ENCODE peak calls at places on chromosomes 3 and 15, in eight cellular contexts. Z, H, F, Y, P, D, M and O are unnamed samples.

GRCh38 chr3:114362815-114363214 is 69.0 kb downstream of the TIGIT start:
- DNase-seq in P (no peak), D (no peak), F (no peak), H (no peak), Y (peak), M (peak), Z (no peak), O (peak)

GRCh38 chr3:12620729-12621128 is 43.2 kb downstream of the RAF1 start:
- DNase-seq in H (no peak), F (no peak), P (no peak), D (no peak), Y (no peak), M (no peak), Z (no peak), O (no peak)

GRCh38 chr3:48403533-48404439 is 26.1 kb downstream of the PLXNB1 start:
- DNase-seq in Z (no peak), Y (no peak), F (peak), D (peak), H (no peak), P (no peak), M (no peak), O (no peak)

GRCh38 chr3:169146866-169147245 is 516.7 kb downstream of the MECOM start:
- DNase-seq in D (no peak), Z (peak), H (no peak), M (no peak), P (no peak), Y (no peak), F (no peak), O (no peak)

GRCh38 chr3:106249159-106249558 is 380.3 kb upstream of the CBLB start:
- DNase-seq in Z (no peak), D (peak), M (no peak), F (no peak), Y (peak), P (no peak), H (no peak), O (no peak)

GRCh38 chr15:82999905-83000671 is 11.4 kb downstream of the C15orf40 start:
- DNase-seq in Z (no peak), F (no peak), P (no peak), M (peak), H (peak), D (peak), Y (peak), O (peak)

GRCh38 chr15:68650901-68651709 is 72.3 kb downstream of the CORO2B start:
- DNase-seq in F (peak), Z (peak), H (peak), Y (no peak), M (no peak), D (no peak), P (peak), O (no peak)

GRCh38 chr3:100697723-100698285 is 11.5 kb upstream of the TFG start:
- DNase-seq in F (no peak), Z (no peak), Y (no peak), D (no peak), H (no peak), M (no peak), P (no peak), O (no peak)

GRCh38 chr3:120170223-120170622 is 76.0 kb upstream of the GSK3B start:
- DNase-seq in D (no peak), Z (no peak), F (no peak), P (no peak), Y (peak), H (no peak), M (no peak), O (no peak)

GRCh38 chr3:16151109-16151508 is 23.4 kb upstream of the GALNT15 start:
- DNase-seq in M (peak), Y (peak), F (no peak), H (peak), Z (peak), P (peak), D (peak), O (no peak)

GRCh38 chr15:25401511-25401910 is 37.3 kb downstream of the UBE3A start:
- DNase-seq in H (no peak), M (no peak), F (no peak), Y (no peak), Z (no peak), P (no peak), D (no peak), O (no peak)

GRCh38 chr3:71258116-71258515 is 325.4 kb downstream of the FOXP1 start:
- DNase-seq in H (peak), P (no peak), Z (no peak), Y (peak), D (no peak), M (no peak), F (no peak), O (no peak)

GRCh38 chr3:127197300-127198150 is 4.6 kb downstream of the PRR23E start:
- DNase-seq in F (no peak), D (no peak), Z (no peak), M (no peak), P (no peak), H (no peak), Y (no peak), O (no peak)

GRCh38 chr15:33282226-33283020 is 28.3 kb upstream of the RYR3 start:
- DNase-seq in H (no peak), P (no peak), M (no peak), Z (no peak), F (no peak), D (no peak), Y (no peak), O (no peak)

GRCh38 chr3:101189786-101190185 is 130.6 kb downstream of the IMPG2 start:
- DNase-seq in H (no peak), Y (no peak), F (no peak), Z (no peak), M (no peak), P (no peak), D (no peak), O (no peak)

GRCh38 chr3:151154566-151154965 is 48.5 kb downstream of the GPR171 start:
- DNase-seq in H (no peak), P (no peak), Y (peak), F (no peak), D (no peak), M (no peak), Z (no peak), O (no peak)

GRCh38 chr15:94239474-94239873 is 8.1 kb downstream of the MCTP2 start:
- DNase-seq in Z (no peak), Y (no peak), D (no peak), H (peak), F (no peak), P (no peak), M (no peak), O (no peak)

GRCh38 chr3:187130346-187131066 is 8.8 kb downstream of the RPL39L start:
- DNase-seq in Y (peak), H (no peak), F (peak), P (no peak), Z (no peak), D (peak), M (no peak), O (no peak)

GRCh38 chr3:52707585-52707984 is 1.7 kb downstream of the SPCS1 start:
- DNase-seq in P (no peak), Z (no peak), H (no peak), Y (no peak), D (no peak), F (no peak), M (no peak), O (no peak)

GRCh38 chr3:37955918-37956317 is 34.7 kb upstream of the VILL start:
- DNase-seq in F (no peak), H (no peak), M (no peak), Z (no peak), D (no peak), Y (no peak), P (no peak), O (no peak)

GRCh38 chr15:70027518-70027917 is 70.2 kb downstream of the TLE3 start:
- DNase-seq in D (no peak), H (no peak), P (no peak), F (no peak), Z (no peak), M (no peak), Y (no peak), O (no peak)

GRCh38 chr3:115448856-115449255 is 174.5 kb upstream of the GAP43 start:
- DNase-seq in P (no peak), D (no peak), Z (no peak), Y (no peak), M (no peak), H (no peak), F (no peak), O (no peak)

GRCh38 chr15:55110446-55110845 is 86.3 kb downstream of the RSL24D1 start:
- DNase-seq in Z (no peak), F (no peak), P (no peak), D (no peak), H (no peak), M (no peak), Y (no peak), O (no peak)

GRCh38 chr3:156400735-156401134 is 154.2 kb downstream of the SSR3 start:
- DNase-seq in Y (no peak), M (no peak), H (no peak), D (no peak), P (no peak), Z (no peak), F (no peak), O (no peak)

GRCh38 chr3:197520311-197521276 is 35.2 kb downstream of the BDH1 start:
- DNase-seq in D (peak), H (peak), P (no peak), M (peak), Z (peak), F (no peak), Y (peak), O (no peak)

GRCh38 chr3:5330152-5330810 is 142.8 kb downstream of the EDEM1 start:
- DNase-seq in Z (no peak), P (no peak), D (no peak), M (no peak), F (peak), H (no peak), Y (no peak), O (no peak)

GRCh38 chr15:61518191-61518950 is 289.3 kb upstream of the RORA start:
- DNase-seq in M (no peak), D (no peak), Z (no peak), H (no peak), Y (peak), P (no peak), F (no peak), O (no peak)

GRCh38 chr3:174951023-174951422 is 91.9 kb downstream of the NAALADL2 start:
- DNase-seq in D (no peak), M (no peak), H (no peak), Z (no peak), F (no peak), P (no peak), Y (peak), O (no peak)

GRCh38 chr3:176579741-176580185 is 617.5 kb downstream of the TBL1XR1 start:
- DNase-seq in P (no peak), M (no peak), Z (no peak), F (no peak), Y (peak), D (no peak), H (no peak), O (no peak)

GRCh38 chr3:156558389-156558788 is 3.5 kb upstream of the SSR3 start:
- DNase-seq in D (no peak), Z (no peak), Y (no peak), P (no peak), M (no peak), F (no peak), H (no peak), O (no peak)

GRCh38 chr3:58120075-58120812 is 90.5 kb downstream of the DNASE1L3 start:
- DNase-seq in H (no peak), Z (no peak), D (no peak), P (no peak), Y (no peak), M (no peak), F (no peak), O (peak)

GRCh38 chr3:146280859-146281258 is 30.0 kb upstream of the PLSCR4 start:
- DNase-seq in Z (no peak), Y (no peak), M (no peak), H (no peak), D (no peak), F (no peak), P (no peak), O (no peak)

GRCh38 chr3:195856410-195857084 is 44.8 kb upstream of the MUC4 start:
- DNase-seq in Y (no peak), F (no peak), Z (no peak), D (no peak), H (no peak), M (no peak), P (no peak), O (no peak)

GRCh38 chr3:52873433-52874159 is 23.8 kb downstream of the STIMATE start:
- DNase-seq in H (no peak), Y (peak), M (no peak), F (no peak), P (no peak), Z (no peak), D (no peak), O (no peak)

GRCh38 chr15:85289677-85290365 is 90.6 kb upstream of the AKAP13 start:
- DNase-seq in H (peak), Z (peak), M (peak), P (no peak), Y (peak), D (peak), F (no peak), O (peak)

GRCh38 chr3:129827765-129828164 is 65.7 kb downstream of the TMCC1 start:
- DNase-seq in D (no peak), H (no peak), Y (no peak), F (no peak), P (no peak), Z (peak), M (no peak), O (no peak)

GRCh38 chr3:44428910-44429309 is 48.6 kb downstream of the ZNF445 start:
- DNase-seq in D (no peak), Z (no peak), M (no peak), P (no peak), F (no peak), H (no peak), Y (no peak), O (no peak)

GRCh38 chr15:79948095-79948695 is 22.8 kb downstream of the BCL2A1 start:
- DNase-seq in H (no peak), M (no peak), Z (no peak), D (no peak), P (no peak), F (no peak), Y (no peak), O (no peak)

GRCh38 chr3:170330366-170330765 is 27.1 kb upstream of the SKIL start:
- DNase-seq in F (no peak), Z (no peak), Y (no peak), H (no peak), P (no peak), D (no peak), M (no peak), O (no peak)

GRCh38 chr3:134822065-134822464 is 27.0 kb downstream of the EPHB1 start:
- DNase-seq in P (no peak), H (no peak), M (no peak), Y (no peak), D (no peak), Z (no peak), F (no peak), O (no peak)